ENCODE peak calls at places on chromosome X, in seven cellular contexts. Q is K562, B is HCT116, J is SK-N-SH, N is HepG2, A is GM12878, S is H1. W is an unnamed sample.

GRCh38 chrX:52346462-52347165 is 22.2 kb upstream of the XAGE2 start:
- DNase-seq in Q (no peak), B (peak; percentile 43), J (no peak), N (no peak), A (no peak), S (no peak), W (no peak)

GRCh38 chrX:18883234-18883960 is 100.5 kb downstream of the PHKA2 start:
- DNase-seq in Q (no peak), B (no peak), J (no peak), N (peak; percentile 30), A (no peak), S (no peak), W (peak; percentile 14)

GRCh38 chrX:43357741-43358140 is 298.4 kb upstream of the MAOA start:
- DNase-seq in Q (no peak), B (no peak), J (no peak), N (no peak), A (no peak), S (no peak), W (no peak)

GRCh38 chrX:20374866-20375530 is 108.3 kb upstream of the RPS6KA3 start:
- DNase-seq in Q (no peak), B (no peak), J (no peak), N (peak; percentile 59), A (no peak), S (no peak), W (peak; percentile 41)

GRCh38 chrX:70253377-70254062 is 6.5 kb downstream of the P2RY4 start:
- DNase-seq in Q (no peak), B (peak; percentile 39), J (no peak), N (peak; percentile 1), A (no peak), S (no peak), W (no peak)

GRCh38 chrX:70176938-70177533 is at the start of gene DGAT2L6:
- DNase-seq in Q (peak; percentile 17), B (no peak), J (no peak), N (no peak), A (peak; percentile 53), S (no peak), W (no peak)

GRCh38 chrX:124415115-124415798 is 68.9 kb downstream of the SH2D1A start:
- DNase-seq in Q (no peak), B (no peak), J (no peak), N (no peak), A (no peak), S (no peak), W (no peak)

GRCh38 chrX:14927391-14927790 is 54.2 kb downstream of the MOSPD2 start:
- DNase-seq in Q (no peak), B (no peak), J (no peak), N (no peak), A (no peak), S (no peak), W (peak; percentile 57)

GRCh38 chrX:120419465-120419864 is 49.6 kb downstream of the LAMP2 start:
- DNase-seq in Q (no peak), B (no peak), J (no peak), N (no peak), A (no peak), S (no peak), W (no peak)

GRCh38 chrX:56746996-56747395 is 18.0 kb downstream of the NBDY start:
- DNase-seq in Q (no peak), B (no peak), J (no peak), N (no peak), A (no peak), S (no peak), W (peak; percentile 21)

GRCh38 chrX:139086243-139086642 is 374.7 kb upstream of the FGF13 start:
- DNase-seq in Q (no peak), B (no peak), J (no peak), N (no peak), A (no peak), S (no peak), W (no peak)

GRCh38 chrX:12988797-12989196 is 13.9 kb downstream of the TMSB4X start:
- DNase-seq in Q (peak; percentile 22), B (peak; percentile 60), J (no peak), N (peak; percentile 73), A (no peak), S (no peak), W (no peak)

GRCh38 chrX:127030011-127030738 is 210.6 kb downstream of the PRR32 start:
- DNase-seq in Q (no peak), B (no peak), J (no peak), N (no peak), A (no peak), S (no peak), W (no peak)

GRCh38 chrX:3514996-3515395 is 168.5 kb upstream of the MXRA5 start:
- DNase-seq in Q (no peak), B (no peak), J (no peak), N (no peak), A (no peak), S (no peak), W (no peak)

DNA sequence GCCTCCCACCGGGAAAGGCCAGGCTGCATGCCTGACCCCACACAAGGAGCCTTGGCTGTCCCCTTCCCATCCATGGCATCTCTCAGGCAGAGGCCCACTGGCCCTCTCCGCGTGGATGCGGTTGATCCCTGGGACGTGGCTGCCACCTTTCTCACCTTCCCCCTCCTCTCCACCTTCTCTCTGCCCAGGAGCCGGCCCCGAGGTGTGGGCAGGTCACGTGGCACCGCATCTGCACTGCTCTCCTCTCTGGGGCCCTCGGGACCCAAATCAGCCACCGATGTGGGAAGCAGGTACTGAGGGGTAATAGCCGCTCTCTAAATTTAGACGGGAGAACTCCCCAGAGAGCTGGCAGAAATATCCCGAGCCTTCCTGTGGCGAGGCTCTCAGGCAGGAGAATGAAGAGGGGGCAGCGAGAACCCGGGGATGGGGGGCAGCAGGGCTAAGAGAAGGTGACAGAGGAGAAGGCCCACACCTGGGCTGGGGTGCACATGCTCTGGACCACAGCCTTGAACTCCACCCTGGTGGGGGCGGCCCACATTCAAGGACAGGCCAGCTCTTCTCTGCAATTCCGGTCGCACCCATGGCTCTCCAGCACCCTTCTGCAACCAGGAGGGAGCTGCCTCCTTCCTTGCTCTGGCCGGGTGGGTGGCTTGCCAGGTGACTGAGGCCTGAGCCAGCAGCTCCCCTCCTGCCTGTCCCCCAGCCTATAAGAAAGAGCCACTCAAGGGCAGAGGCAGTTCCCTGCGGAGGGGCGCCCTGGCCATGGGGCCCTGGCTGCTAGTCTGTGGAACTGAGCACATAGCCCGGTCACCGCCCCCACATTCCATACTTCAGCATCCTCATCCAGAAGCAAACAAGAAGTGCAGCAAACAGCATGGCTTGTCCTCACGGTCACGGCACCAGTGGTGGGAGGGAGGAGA is 9.6 kb upstream of the DUSP9 start:
- DNase-seq in Q (no peak), B (no peak), J (peak; percentile 12), N (peak; percentile 44), A (no peak), S (no peak), W (no peak)
- TF ChIP-seq JUND in Q (no peak), B (no peak), J (no peak), N (no peak), A (no peak), S (no peak), W (no peak)

GRCh38 chrX:41442824-41443560 is 4.2 kb upstream of the NYX start:
- DNase-seq in Q (no peak), B (no peak), J (no peak), N (no peak), A (no peak), S (no peak), W (no peak)

GRCh38 chrX:41447897-41448296 is 754 bp downstream of the NYX start:
- DNase-seq in Q (no peak), B (no peak), J (no peak), N (no peak), A (no peak), S (no peak), W (no peak)

GRCh38 chrX:41449138-41449537 is 2.0 kb downstream of the NYX start:
- DNase-seq in Q (no peak), B (no peak), J (no peak), N (no peak), A (no peak), S (no peak), W (no peak)

GRCh38 chrX:41445171-41445570 is 2.0 kb upstream of the NYX start:
- DNase-seq in Q (no peak), B (no peak), J (no peak), N (no peak), A (no peak), S (no peak), W (no peak)

GRCh38 chrX:41445781-41446358 is 1.3 kb upstream of the NYX start:
- DNase-seq in Q (no peak), B (no peak), J (no peak), N (no peak), A (no peak), S (no peak), W (peak; percentile 81)
- TF ChIP-seq JUND in Q (no peak), B (no peak), J (no peak), N (no peak), A (no peak), S (no peak), W (no peak)

GRCh38 chrX:132216806-132217202 is 2.4 kb downstream of the RAP2C start:
- DNase-seq in Q (no peak), B (no peak), J (no peak), N (no peak), A (no peak), S (no peak), W (no peak)
- TF ChIP-seq JUND in Q (no peak), B (no peak), J (no peak), N (no peak), A (no peak), S (no peak), W (no peak)

GRCh38 chrX:111465664-111466063 is 45.8 kb upstream of the SERTM2 start:
- DNase-seq in Q (no peak), B (no peak), J (no peak), N (no peak), A (no peak), S (no peak), W (no peak)

GRCh38 chrX:111470681-111471403 is 40.6 kb upstream of the SERTM2 start:
- DNase-seq in Q (no peak), B (no peak), J (no peak), N (no peak), A (no peak), S (no peak), W (no peak)

DNA sequence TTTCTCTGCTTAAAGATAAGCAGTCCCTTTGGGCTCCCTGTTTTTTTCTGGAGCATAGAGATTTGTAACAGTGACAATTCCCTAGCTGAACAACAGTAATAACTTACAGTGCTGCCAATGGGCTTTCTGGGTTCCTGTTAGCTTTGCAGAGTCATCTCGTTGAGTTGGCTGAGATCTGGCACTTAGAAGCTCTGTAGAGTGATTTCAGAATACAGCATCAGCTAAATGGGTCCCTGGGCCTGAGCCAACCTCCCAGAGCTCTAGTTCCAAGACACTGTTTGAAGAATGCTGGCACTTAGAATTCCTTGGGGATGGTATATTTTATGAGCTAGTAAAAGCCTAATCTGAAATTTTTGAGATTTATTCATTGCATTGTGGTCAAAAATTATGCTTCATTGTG is 43.5 kb upstream of the SERTM2 start:
- DNase-seq in Q (no peak), B (no peak), J (no peak), N (no peak), A (no peak), S (no peak), W (no peak)
- TF ChIP-seq JUND in Q (no peak), B (no peak), J (no peak), N (no peak), A (no peak), S (no peak), W (no peak)

W was measured in T47D.